ENCODE peak calls at places on chromosomes 4 and X, in four cellular contexts. H is HCT116, D is HepG2, V is K562. F is an unnamed sample.

GRCh38 chr4:89708903-89709361 is 128.0 kb downstream of the SNCA start:
- DNase-seq in H (no peak), D (no peak), V (no peak), F (no peak)

GRCh38 chrX:48541140-48541814 is 1.8 kb downstream of the TBC1D25 start:
- DNase-seq in H (no peak), D (no peak), V (no peak), F (no peak)

GRCh38 chr4:16222957-16223527 is 3.2 kb downstream of the TAPT1 start:
- DNase-seq in H (no peak), D (peak; percentile 77), V (no peak), F (no peak)

GRCh38 chrX:47217121-47217851 is 1.2 kb upstream of the CDK16 start:
- DNase-seq in H (no peak), D (peak; percentile 44), V (no peak), F (no peak)

GRCh38 chr4:20829958-20830357 is 129.7 kb downstream of the PACRGL start:
- DNase-seq in H (no peak), D (no peak), V (no peak), F (no peak)

GRCh38 chr4:55993994-55994657 is 45.4 kb downstream of the CEP135 start:
- DNase-seq in H (no peak), D (no peak), V (peak; percentile 4), F (no peak)

GRCh38 chr4:139809207-139810157 is 143.9 kb downstream of the MGST2 start:
- DNase-seq in H (no peak), D (no peak), V (no peak), F (no peak)

GRCh38 chrX:10203617-10204016 is 46.8 kb downstream of the CLCN4 start:
- DNase-seq in H (no peak), D (no peak), V (no peak), F (no peak)

GRCh38 chr4:2045518-2045951 is 13.6 kb upstream of the NAT8L start:
- DNase-seq in H (no peak), D (no peak), V (no peak), F (no peak)

GRCh38 chr4:129092636-129093172 is 635 bp downstream of the SCLT1 start:
- DNase-seq in H (no peak), D (no peak), V (peak; percentile 22), F (no peak)

GRCh38 chrX:68883800-68884199 is 55.0 kb downstream of the EFNB1 start:
- DNase-seq in H (no peak), D (no peak), V (no peak), F (no peak)

GRCh38 chrX:48883729-48884128 is 13.8 kb downstream of the TIMM17B start:
- DNase-seq in H (no peak), D (no peak), V (no peak), F (no peak)

GRCh38 chrX:17597836-17598434 is 139.4 kb upstream of the SCML1 start:
- DNase-seq in H (no peak), D (no peak), V (no peak), F (no peak)

GRCh38 chrX:154049209-154050112 is 29.8 kb upstream of the IRAK1 start:
- DNase-seq in H (no peak), D (no peak), V (no peak), F (no peak)

GRCh38 chr4:73615613-73616012 is 4.6 kb downstream of the RASSF6 start:
- DNase-seq in H (no peak), D (peak; percentile 41), V (no peak), F (no peak)

GRCh38 chr4:186727149-186727976 is 3.7 kb upstream of the FAT1 start:
- DNase-seq in H (no peak), D (no peak), V (no peak), F (no peak)

GRCh38 chr4:56531149-56531770 is 25.7 kb downstream of the ARL9 start:
- DNase-seq in H (no peak), D (no peak), V (peak; percentile 21), F (no peak)

GRCh38 chr4:74283614-74284013 is 24.7 kb upstream of the EPGN start:
- DNase-seq in H (peak; percentile 61), D (no peak), V (peak; percentile 10), F (no peak)

GRCh38 chr4:55118397-55118796 is 7.0 kb downstream of the KDR start:
- DNase-seq in H (no peak), D (no peak), V (no peak), F (no peak)

GRCh38 chrX:133674726-133675470 is 259.6 kb upstream of the GPC4 start:
- DNase-seq in H (no peak), D (peak; percentile 33), V (no peak), F (no peak)

GRCh38 chrX:151098996-151099395 is 77.4 kb upstream of the GPR50 start:
- DNase-seq in H (no peak), D (no peak), V (peak; percentile 84), F (no peak)

GRCh38 chr4:178198691-178199090 is 756.5 kb upstream of the AGA start:
- DNase-seq in H (no peak), D (no peak), V (no peak), F (no peak)

GRCh38 chrX:107678957-107679740 is 50.8 kb downstream of the PRPS1 start:
- DNase-seq in H (no peak), D (no peak), V (peak; percentile 62), F (no peak)

GRCh38 chrX:106811131-106811910 is 8.8 kb downstream of the TBC1D8B start:
- DNase-seq in H (no peak), D (peak; percentile 48), V (no peak), F (no peak)

GRCh38 chr4:10311939-10312338 is 145.3 kb downstream of the ZNF518B start:
- DNase-seq in H (no peak), D (no peak), V (peak; percentile 19), F (no peak)

GRCh38 chr4:70992354-70992753 is 1.1 kb upstream of the DCK start:
- DNase-seq in H (peak; percentile 23), D (no peak), V (peak; percentile 58), F (no peak)

GRCh38 chrX:10457092-10457491 is 163.3 kb downstream of the MID1 start:
- DNase-seq in H (no peak), D (no peak), V (no peak), F (no peak)

GRCh38 chr4:182578402-182578801 is 335.2 kb downstream of the TENM3 start:
- DNase-seq in H (peak; percentile 26), D (no peak), V (no peak), F (peak; percentile 20)

GRCh38 chr4:176769519-176769918 is 23.2 kb downstream of the VEGFC start:
- DNase-seq in H (no peak), D (no peak), V (no peak), F (no peak)

GRCh38 chr4:99624141-99624719 is 33.4 kb downstream of the C4orf54 start:
- DNase-seq in H (no peak), D (no peak), V (no peak), F (no peak)

GRCh38 chrX:153411255-153411987 is at the start of gene ZFP92:
- DNase-seq in H (no peak), D (no peak), V (peak; percentile 71), F (no peak)

GRCh38 chr4:26028793-26029511 is 114.9 kb downstream of the SMIM20 start:
- DNase-seq in H (no peak), D (peak; percentile 27), V (peak; percentile 37), F (no peak)

GRCh38 chr4:41428205-41428940 is 109.6 kb upstream of the LIMCH1 start:
- DNase-seq in H (no peak), D (no peak), V (no peak), F (no peak)

GRCh38 chr4:176277162-176277904 is 8.3 kb upstream of the ASB5 start:
- DNase-seq in H (peak; percentile 39), D (peak; percentile 39), V (peak; percentile 66), F (no peak)

GRCh38 chr4:87916636-87917035 is 58.9 kb upstream of the SPP1 start:
- DNase-seq in H (no peak), D (no peak), V (no peak), F (no peak)

DNA sequence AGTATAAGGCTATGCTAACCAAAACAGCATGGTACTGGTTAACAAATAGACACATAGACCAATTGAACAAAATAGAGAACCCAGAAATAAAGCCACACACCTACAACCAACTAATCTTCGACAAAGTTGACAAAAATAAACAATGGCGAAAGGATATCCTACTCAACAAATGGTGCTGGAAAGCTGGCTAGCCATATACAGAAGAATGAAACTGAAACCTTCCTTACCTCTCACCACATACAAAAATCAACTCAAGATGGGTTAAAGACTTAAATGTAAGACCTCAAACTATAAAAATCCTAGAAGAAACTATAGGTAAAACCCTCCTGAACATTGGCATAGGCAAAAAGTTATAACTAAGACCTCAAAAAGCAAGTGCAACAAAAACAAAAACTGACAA is 47.2 kb downstream of the RAB28 start:
- DNase-seq in H (no peak), D (no peak), V (no peak), F (no peak)
- TF ChIP-seq TCF7L2 in H (no peak), D (no peak), V (no peak), F (no peak)

DNA sequence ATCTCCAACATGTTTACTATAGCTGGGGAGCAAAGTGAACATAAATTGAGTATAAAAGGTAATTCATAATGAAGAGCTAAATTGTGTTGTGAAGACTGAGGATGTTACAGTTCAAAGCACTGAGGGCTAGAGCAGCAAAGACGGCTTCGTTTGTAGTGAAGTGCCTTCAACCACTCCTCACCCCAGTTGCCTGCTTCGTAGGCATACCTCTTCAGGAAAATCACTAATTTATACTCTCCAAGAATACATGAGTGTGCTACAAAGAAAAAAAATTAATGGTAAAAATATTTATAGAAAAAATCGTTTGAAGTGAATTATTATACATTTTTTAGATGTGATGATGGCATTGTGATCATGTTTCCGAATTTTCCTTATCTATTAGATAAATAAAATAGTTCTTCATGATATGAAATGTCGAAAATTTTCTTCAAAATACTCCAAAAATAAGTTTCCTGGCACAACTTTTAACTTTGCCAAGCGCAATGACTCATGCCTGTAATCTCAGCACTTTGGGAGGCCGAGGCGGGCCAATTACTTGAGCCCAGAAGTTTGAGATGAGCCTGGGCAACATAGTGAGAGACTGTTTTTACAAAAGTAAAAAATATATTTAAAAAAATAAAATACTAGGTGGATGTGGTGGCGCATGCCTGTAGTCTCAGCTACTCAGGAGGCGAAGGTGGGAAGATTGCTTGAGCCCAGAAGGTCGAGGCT is 41.6 kb downstream of the ZFP42 start:
- DNase-seq in H (no peak), D (no peak), V (no peak), F (no peak)
- TF ChIP-seq TCF7L2 in H (no peak), D (no peak), V (no peak), F (no peak)

GRCh38 chrX:103678199-103678993 is 8.1 kb downstream of the MORF4L2 start:
- DNase-seq in H (no peak), D (no peak), V (no peak), F (no peak)
- TF ChIP-seq TCF7L2 in H (no peak), D (no peak), V (no peak), F (no peak)

DNA sequence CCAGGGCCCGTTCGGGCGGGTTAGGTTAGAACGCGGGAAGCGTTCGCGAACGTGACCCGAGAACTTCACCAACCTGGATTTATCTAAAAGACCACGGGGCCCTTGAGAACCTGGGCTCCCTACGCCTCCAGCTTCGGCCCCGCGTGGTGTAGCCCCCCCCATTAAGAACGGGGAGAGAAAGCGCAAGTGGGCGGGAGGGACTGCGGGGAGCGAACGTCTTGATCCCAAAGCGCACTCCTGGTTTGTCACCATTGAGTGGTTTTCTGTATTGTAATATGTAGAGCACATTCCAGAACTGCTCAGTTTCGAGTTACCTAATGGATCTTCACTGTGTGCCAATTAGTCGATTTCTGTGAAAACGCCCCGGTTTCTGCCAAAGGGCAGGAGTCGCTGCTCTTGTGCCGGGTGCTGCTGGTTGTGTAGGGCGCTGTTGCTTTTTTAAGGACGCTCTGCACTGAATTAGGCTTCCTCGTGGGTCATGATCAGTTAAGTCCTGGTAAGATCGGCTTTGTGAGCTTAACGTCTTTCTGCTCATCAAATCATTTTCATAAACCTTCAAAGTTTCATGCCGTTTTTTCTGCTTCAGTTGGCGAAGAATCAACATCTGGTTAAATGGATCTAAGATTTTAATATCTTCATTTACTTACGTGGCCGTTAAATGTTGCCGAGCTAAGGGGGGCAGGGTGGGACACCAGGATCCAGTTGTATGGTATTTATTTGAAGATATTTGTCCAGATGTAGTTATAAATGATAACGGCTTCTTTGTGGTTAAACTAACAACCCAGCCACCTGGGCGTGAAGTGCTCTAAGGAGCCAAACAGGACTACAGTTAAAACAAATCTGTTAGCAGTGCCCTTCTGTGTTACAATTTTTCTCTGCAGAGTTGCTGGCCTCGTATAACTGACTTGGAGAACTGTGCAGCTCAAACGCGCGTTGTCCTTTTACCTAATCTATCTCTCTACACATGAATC is 808 bp downstream of the MND1 start:
- DNase-seq in H (peak; percentile 21), D (peak; percentile 64), V (peak; percentile 74), F (no peak)
- TF ChIP-seq TCF7L2 in H (no peak), D (no peak), V (no peak), F (no peak)